ENCODE peak calls at places on chromosomes 3 and 15, in seven cellular contexts. Z is HuH-7; N is activated CD8-positive, alpha-beta memory T cell treated with anti-CD3 and anti-CD28 coated beads, Interleukin-2, amount 10 ng/mL, durations not matched to agents 7 days and 5 days; X is EL; B is activated naive CD8-positive, alpha-beta T cell treated with anti-CD3 and anti-CD28 coated beads, Interleukin-2, amount 50 U/mL, for 24 hours; O is cardiac muscle cell; V is T-helper 1 cell. D is an unnamed sample.

GRCh38 chr3:36409862-36410261 is 29.6 kb downstream of the STAC start:
- DNase-seq in Z (no peak), N (no peak), X (no peak), B (no peak), O (no peak), V (no peak), D (no peak)

GRCh38 chr3:47416041-47416440 is 35.2 kb downstream of the PTPN23 start:
- DNase-seq in Z (no peak), N (no peak), X (no peak), B (no peak), O (no peak), V (no peak), D (no peak)

GRCh38 chr3:20537234-20537633 is 351.2 kb upstream of the SGO1 start:
- DNase-seq in Z (no peak), N (no peak), X (peak), B (no peak), O (no peak), V (no peak), D (no peak)

GRCh38 chr3:129314757-129315385 is 36.2 kb downstream of the HMCES start:
- DNase-seq in Z (peak), N (peak), X (peak), B (peak), O (peak), V (peak), D (peak)

GRCh38 chr3:4417449-4417848 is 49.6 kb downstream of the SUMF1 start:
- DNase-seq in Z (no peak), N (no peak), X (peak), B (no peak), O (peak), V (no peak), D (no peak)

GRCh38 chr15:90049030-90049429 is 47.9 kb downstream of the ZNF710 start:
- DNase-seq in Z (no peak), N (no peak), X (no peak), B (no peak), O (no peak), V (no peak), D (no peak)

GRCh38 chr3:66858656-66859381 is 139.3 kb upstream of the KBTBD8 start:
- DNase-seq in Z (peak), N (no peak), X (no peak), B (no peak), O (no peak), V (no peak), D (peak)

GRCh38 chr15:67813104-67813634 is 12.1 kb upstream of the SKOR1 start:
- DNase-seq in Z (no peak), N (no peak), X (no peak), B (no peak), O (no peak), V (no peak), D (no peak)

GRCh38 chr3:48474619-48475018 is 28.1 kb downstream of the ATRIP start:
- DNase-seq in Z (no peak), N (no peak), X (no peak), B (no peak), O (no peak), V (no peak), D (no peak)

GRCh38 chr3:82376883-82377282 is 615.4 kb upstream of the GBE1 start:
- DNase-seq in Z (no peak), N (no peak), X (no peak), B (no peak), O (no peak), V (no peak), D (no peak)

GRCh38 chr3:124974691-124975090 is 40.1 kb upstream of the MUC13 start:
- DNase-seq in Z (no peak), N (no peak), X (no peak), B (no peak), O (no peak), V (no peak), D (no peak)

GRCh38 chr3:151265866-151266265 is 12.5 kb downstream of the P2RY14 start:
- DNase-seq in Z (no peak), N (no peak), X (no peak), B (no peak), O (no peak), V (no peak), D (no peak)

GRCh38 chr3:4358273-4358672 is 55.1 kb downstream of the SETMAR start:
- DNase-seq in Z (no peak), N (no peak), X (no peak), B (no peak), O (no peak), V (no peak), D (no peak)

D was measured in endothelial cell.